ENCODE peak calls at places on chromosomes 7 and 10, in six cellular contexts. L is epithelial cell of esophagus; S is CD4-positive, alpha-beta T cell; B is HL-60; R is endodermal cell; U is endothelial cell of umbilical vein. C is an unnamed sample.

GRCh38 chr10:56622335-56622973 is 261.4 kb upstream of the ZWINT start:
- DNase-seq in S (no peak), U (no peak), B (no peak), L (no peak), R (no peak), C (no peak)

GRCh38 chr10:1674501-1674900 is 62.8 kb downstream of the ADARB2 start:
- DNase-seq in U (no peak), B (no peak), L (no peak), R (no peak), S (no peak), C (no peak)

GRCh38 chr7:40332516-40332915 is 197.7 kb downstream of the SUGCT start:
- DNase-seq in S (no peak), B (no peak), R (no peak), L (no peak), U (no peak), C (no peak)

GRCh38 chr7:84085147-84085546 is 109.4 kb downstream of the SEMA3A start:
- DNase-seq in L (no peak), U (peak; percentile 21), B (no peak), R (no peak), S (no peak), C (no peak)

GRCh38 chr10:23826399-23826798 is 382.5 kb upstream of the KIAA1217 start:
- DNase-seq in S (no peak), R (peak; percentile 89), B (no peak), U (no peak), L (peak; percentile 50), C (no peak)

GRCh38 chr7:101418694-101419093 is 56.0 kb downstream of the COL26A1 start:
- DNase-seq in S (no peak), B (no peak), U (no peak), R (no peak), L (no peak), C (no peak)

GRCh38 chr10:35224045-35224740 is 97.5 kb downstream of the CREM start:
- DNase-seq in S (no peak), R (no peak), U (no peak), L (no peak), B (no peak), C (no peak)

GRCh38 chr7:24701232-24701898 is 55.9 kb downstream of the GSDME start:
- DNase-seq in B (no peak), U (no peak), R (no peak), L (peak; percentile 85), S (no peak), C (peak; percentile 84)

GRCh38 chr7:151642746-151643145 is 123.1 kb upstream of the RHEB start:
- DNase-seq in U (no peak), B (no peak), L (peak; percentile 74), S (no peak), R (no peak), C (peak; percentile 31)

GRCh38 chr10:5628366-5628765 is 38.0 kb downstream of the ASB13 start:
- DNase-seq in R (no peak), U (no peak), S (no peak), B (no peak), L (no peak), C (no peak)

GRCh38 chr7:50284296-50284695 is 20.2 kb upstream of the IKZF1 start:
- DNase-seq in S (no peak), B (no peak), R (no peak), U (no peak), L (no peak), C (no peak)

GRCh38 chr10:26725837-26726727 is 28.6 kb downstream of the PDSS1 start:
- DNase-seq in B (peak; percentile 31), L (peak; percentile 73), S (peak; percentile 27), R (no peak), U (peak; percentile 69), C (no peak)

GRCh38 chr10:6239213-6239991 is 36.7 kb downstream of the PFKFB3 start:
- DNase-seq in S (peak; percentile 47), R (peak; percentile 16), U (peak; percentile 94), L (peak; percentile 100), B (peak; percentile 73), C (peak; percentile 98)

GRCh38 chr10:4283841-4284610 is 499.0 kb upstream of the KLF6 start:
- DNase-seq in B (no peak), U (no peak), R (no peak), S (no peak), L (no peak), C (no peak)

GRCh38 chr10:78541528-78542470 is 508.1 kb downstream of the RPS24 start:
- DNase-seq in U (no peak), R (no peak), S (no peak), B (no peak), L (no peak), C (no peak)

GRCh38 chr7:154953006-154953684 is 49.8 kb downstream of the PAXIP1 start:
- DNase-seq in L (peak; percentile 63), B (peak; percentile 48), U (peak; percentile 72), S (peak; percentile 69), R (peak; percentile 94), C (no peak)

GRCh38 chr7:1901431-1902210 is 231.5 kb downstream of the ELFN1 start:
- DNase-seq in L (no peak), S (no peak), B (no peak), R (no peak), U (no peak), C (no peak)

GRCh38 chr7:85396676-85397075 is 209.8 kb upstream of the SEMA3D start:
- DNase-seq in U (no peak), S (no peak), B (no peak), L (no peak), R (no peak), C (no peak)

GRCh38 chr10:75103881-75104686 is 7.4 kb upstream of the SAMD8 start:
- DNase-seq in B (peak; percentile 61), R (no peak), S (no peak), U (no peak), L (peak; percentile 69), C (peak; percentile 44)

GRCh38 chr10:110324201-110324804 is 19.6 kb upstream of the SMNDC1 start:
- DNase-seq in L (peak; percentile 42), S (no peak), U (no peak), R (peak; percentile 62), B (no peak), C (no peak)

GRCh38 chr7:88075216-88075615 is 141.2 kb downstream of the ADAM22 start:
- DNase-seq in R (no peak), B (no peak), U (no peak), S (no peak), L (no peak), C (no peak)

GRCh38 chr10:129949411-129950335 is 14.4 kb downstream of the EBF3 start:
- DNase-seq in U (no peak), S (no peak), L (no peak), B (no peak), R (peak; percentile 82), C (no peak)

GRCh38 chr10:8365935-8366911 is 311.7 kb downstream of the GATA3 start:
- DNase-seq in R (no peak), S (peak; percentile 19), U (no peak), L (peak; percentile 97), B (no peak), C (peak; percentile 99)

GRCh38 chr7:151451626-151452025 is 11.7 kb upstream of the CRYGN start:
- DNase-seq in U (no peak), S (no peak), R (no peak), B (no peak), L (no peak), C (no peak)

GRCh38 chr7:45581271-45581780 is 7.2 kb downstream of the ADCY1 start:
- DNase-seq in L (no peak), B (no peak), R (peak; percentile 35), U (no peak), S (no peak), C (no peak)

GRCh38 chr7:7434379-7434778 is 101.3 kb downstream of the COL28A1 start:
- DNase-seq in S (no peak), R (no peak), B (no peak), U (no peak), L (no peak), C (no peak)

GRCh38 chr10:42475168-42476098 is 162.9 kb downstream of the ZNF33B start:
- DNase-seq in R (no peak), L (peak; percentile 2), B (no peak), U (peak; percentile 29), S (no peak), C (peak; percentile 6)

GRCh38 chr7:41693150-41693997 is 9.5 kb downstream of the INHBA start:
- DNase-seq in S (no peak), L (peak; percentile 77), U (no peak), R (no peak), B (peak; percentile 19), C (peak; percentile 32)
- TF ChIP-seq CTCF in S (no peak), L (peak; percentile 51), U (peak; percentile 18), R (peak; percentile 57), B (no peak), C (peak; percentile 53)

GRCh38 chr7:142855401-142855743 is 496 bp downstream of the EPHB6 start:
- DNase-seq in U (no peak), S (no peak), B (no peak), L (no peak), R (no peak), C (no peak)
- TF ChIP-seq CTCF in U (no peak), S (no peak), B (no peak), L (peak; percentile 4), R (peak; percentile 50), C (no peak)

DNA sequence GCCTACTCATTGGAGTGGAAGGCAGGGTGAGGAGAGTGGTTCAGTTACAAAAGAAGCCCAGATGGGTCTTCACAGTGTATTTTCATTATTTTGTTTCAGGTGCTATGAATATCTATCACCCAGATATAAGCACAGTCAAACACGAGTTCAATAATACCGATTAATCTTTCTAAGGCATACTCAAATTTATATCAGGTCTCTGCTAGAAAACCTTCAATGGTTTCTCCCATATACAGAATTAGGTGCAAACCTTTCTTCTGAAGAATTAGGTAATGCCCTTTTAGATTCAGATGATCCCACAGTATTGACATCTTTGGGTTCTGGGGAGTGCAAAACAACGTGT is 14.7 kb upstream of the HPS1 start:
- DNase-seq in R (no peak), S (no peak), B (no peak), U (no peak), L (no peak), C (no peak)
- TF ChIP-seq CTCF in R (no peak), S (no peak), B (no peak), U (no peak), L (no peak), C (no peak)

GRCh38 chr10:96718304-96718990 is 1.9 kb downstream of the PIK3AP1 start:
- DNase-seq in U (no peak), L (no peak), B (peak; percentile 47), R (no peak), S (no peak), C (no peak)

GRCh38 chr10:96720422-96721206 is at the start of gene PIK3AP1:
- DNase-seq in L (no peak), B (peak; percentile 84), U (no peak), S (peak; percentile 18), R (peak; percentile 84), C (no peak)

GRCh38 chr10:96719205-96719604 is 1.1 kb downstream of the PIK3AP1 start:
- DNase-seq in R (no peak), B (no peak), U (no peak), S (no peak), L (no peak), C (no peak)

GRCh38 chr10:96719850-96720421 is 378 bp downstream of the PIK3AP1 start:
- DNase-seq in U (no peak), S (peak; percentile 13), R (peak; percentile 94), B (peak; percentile 91), L (no peak), C (no peak)

GRCh38 chr10:96721207-96721572 is 876 bp upstream of the PIK3AP1 start:
- DNase-seq in U (no peak), S (no peak), L (no peak), R (peak; percentile 70), B (no peak), C (no peak)
- TF ChIP-seq CTCF in U (no peak), S (no peak), L (no peak), R (peak; percentile 58), B (no peak), C (peak; percentile 9)

C was measured in foreskin keratinocyte.